ENCODE peak calls at places on chromosomes 11 and 22, in seven cellular contexts. G is fibroblast of mammary gland, R is colonic mucosa, O is AG10803, K is right lobe of liver, A is upper lobe of right lung, Z is fibroblast of pulmonary artery. V is an unnamed sample.

GRCh38 chr22:43066844-43067385 is 22.3 kb downstream of the TTLL1 start:
- DNase-seq in G (peak), R (no peak), O (peak), K (no peak), A (no peak), Z (peak), V (peak)

GRCh38 chr22:41739576-41739975 is 40.3 kb downstream of the MEI1 start:
- DNase-seq in G (no peak), R (no peak), O (no peak), K (no peak), A (no peak), Z (no peak), V (no peak)

GRCh38 chr11:130613396-130613795 is 165.0 kb downstream of the ADAMTS15 start:
- DNase-seq in G (no peak), R (no peak), O (no peak), K (no peak), A (no peak), Z (no peak), V (no peak)

GRCh38 chr11:1295591-1295990 is 13.8 kb downstream of the TOLLIP start:
- DNase-seq in G (no peak), R (no peak), O (no peak), K (no peak), A (peak), Z (no peak), V (no peak)

GRCh38 chr22:19974233-19974861 is 32.7 kb upstream of the TXNRD2 start:
- DNase-seq in G (peak), R (peak), O (peak), K (no peak), A (no peak), Z (peak), V (peak)

GRCh38 chr11:76668362-76669155 is 2.0 kb downstream of the LRRC32 start:
- DNase-seq in G (no peak), R (no peak), O (no peak), K (peak), A (peak), Z (no peak), V (no peak)

GRCh38 chr22:37121887-37122591 is 12.5 kb upstream of the TMPRSS6 start:
- DNase-seq in G (peak), R (peak), O (peak), K (no peak), A (peak), Z (peak), V (peak)

GRCh38 chr11:9884601-9885000 is 220.7 kb downstream of the SWAP70 start:
- DNase-seq in G (no peak), R (no peak), O (peak), K (no peak), A (no peak), Z (no peak), V (no peak)

GRCh38 chr11:82865841-82866240 is 34.4 kb downstream of the PRCP start:
- DNase-seq in G (peak), R (no peak), O (peak), K (no peak), A (no peak), Z (no peak), V (no peak)

GRCh38 chr11:61632096-61632495 is 48.1 kb upstream of the DAGLA start:
- DNase-seq in G (no peak), R (no peak), O (no peak), K (no peak), A (no peak), Z (no peak), V (no peak)

GRCh38 chr11:72038491-72038890 is 39.8 kb downstream of the IL18BP start:
- DNase-seq in G (peak), R (peak), O (peak), K (no peak), A (no peak), Z (peak), V (peak)

GRCh38 chr11:60860943-60861342 is 5.2 kb upstream of the PTGDR2 start:
- DNase-seq in G (peak), R (no peak), O (no peak), K (no peak), A (peak), Z (no peak), V (peak)

GRCh38 chr22:44354288-44354687 is 41.5 kb upstream of the SHISAL1 start:
- DNase-seq in G (no peak), R (no peak), O (no peak), K (peak), A (peak), Z (no peak), V (no peak)

GRCh38 chr11:36948445-36949171 is 350.6 kb upstream of the RAG2 start:
- DNase-seq in G (no peak), R (no peak), O (no peak), K (no peak), A (no peak), Z (no peak), V (no peak)

GRCh38 chr22:40345271-40345670 is 1.0 kb upstream of the ADSL start:
- DNase-seq in G (peak), R (no peak), O (peak), K (no peak), A (no peak), Z (peak), V (peak)

GRCh38 chr11:65435981-65436411 is 13.4 kb downstream of the NEAT1 start:
- DNase-seq in G (peak), R (peak), O (peak), K (peak), A (peak), Z (peak), V (peak)

GRCh38 chr22:49893025-49893424 is 25.2 kb downstream of the ALG12 start:
- DNase-seq in G (no peak), R (no peak), O (no peak), K (no peak), A (no peak), Z (no peak), V (no peak)

GRCh38 chr22:36332623-36333331 is 55.0 kb downstream of the MYH9 start:
- DNase-seq in G (peak), R (peak), O (peak), K (no peak), A (no peak), Z (peak), V (peak)

GRCh38 chr22:46079093-46079860 is 71.0 kb upstream of the PPARA start:
- DNase-seq in G (no peak), R (no peak), O (no peak), K (peak), A (peak), Z (no peak), V (no peak)
- H3K4me3 ChIP-seq in G (peak), R (peak), O (peak), K (no peak), A (peak), Z (no peak), V (peak)

DNA sequence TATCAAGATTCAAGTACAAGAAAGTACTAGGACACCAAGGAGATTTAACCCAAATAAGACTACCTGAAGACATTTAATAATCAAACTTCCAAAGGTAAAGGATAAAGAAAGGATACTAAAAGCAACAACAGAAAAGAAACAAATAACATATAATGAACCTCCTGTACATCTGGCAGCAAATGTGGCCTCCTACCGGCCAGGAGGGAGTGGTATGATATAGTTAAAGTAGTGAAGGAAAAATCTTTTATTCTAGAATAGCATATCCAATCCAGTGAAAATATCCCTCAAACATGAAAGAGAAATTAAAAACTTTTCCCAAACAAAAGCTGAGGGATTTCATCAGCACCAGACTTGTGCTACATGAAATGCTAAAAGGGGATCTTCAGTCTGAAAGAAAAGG is 104.7 kb upstream of the GUCY1A2 start:
- DNase-seq in G (no peak), R (no peak), O (no peak), K (no peak), A (no peak), Z (peak), V (no peak)
- TF ChIP-seq CTCF in G (peak), R (no peak), O (no peak), K (no peak), A (no peak), Z (no peak), V (no peak)

DNA sequence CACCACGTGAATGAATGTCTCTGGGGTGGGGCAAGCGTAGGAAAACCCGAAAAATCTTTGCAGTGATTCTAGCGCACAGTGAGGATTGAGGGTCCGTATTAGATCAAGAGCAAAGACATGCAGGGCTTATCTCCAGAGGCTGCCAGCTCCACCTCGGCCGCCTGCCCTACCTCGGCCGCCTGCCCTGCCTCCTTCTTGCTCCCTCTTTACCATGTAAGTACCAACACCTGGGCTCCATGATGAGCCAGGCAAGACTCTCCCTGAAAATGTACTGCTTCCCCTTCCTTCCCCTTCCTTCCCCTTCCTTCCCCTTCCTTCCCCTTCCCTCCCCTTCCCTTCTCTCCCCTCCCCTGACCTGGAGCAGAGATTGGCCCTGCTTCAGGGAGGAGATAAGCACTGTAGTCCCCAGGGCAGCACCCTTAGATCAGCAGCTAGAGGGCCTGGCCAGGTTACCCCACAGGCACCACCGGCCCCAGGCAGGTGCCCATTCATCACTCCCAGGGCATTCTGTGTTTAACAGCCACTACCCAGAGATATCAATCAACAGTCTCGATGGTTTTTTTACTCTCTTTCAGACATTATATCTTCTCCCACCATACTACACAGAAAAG is 25.5 kb upstream of the ADORA2A start:
- DNase-seq in G (no peak), R (no peak), O (no peak), K (no peak), A (no peak), Z (no peak), V (no peak)
- H3K4me3 ChIP-seq in G (no peak), R (peak), O (no peak), K (no peak), A (no peak), Z (no peak), V (no peak)

DNA sequence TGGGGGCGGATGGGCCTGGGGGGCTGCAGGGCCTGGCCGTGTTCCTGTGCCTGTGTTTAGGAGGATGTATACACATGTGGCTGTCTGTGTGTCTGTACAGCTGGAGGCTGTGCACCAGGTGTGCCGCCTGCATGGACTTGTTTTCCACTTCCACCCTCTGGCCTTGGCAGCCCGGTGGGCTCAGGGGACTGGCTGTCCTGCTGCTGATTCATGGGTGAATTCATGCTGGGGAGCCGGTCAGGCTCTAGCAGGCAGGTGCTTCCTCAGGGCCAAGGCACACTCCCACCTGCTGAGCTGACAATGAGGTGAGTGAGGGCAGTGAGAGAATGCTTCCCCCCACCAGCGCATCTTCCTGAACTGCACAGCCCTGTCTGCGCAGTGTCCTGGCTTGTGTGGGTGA is 88.4 kb downstream of the CCDC81 start:
- DNase-seq in G (no peak), R (no peak), O (no peak), K (no peak), A (no peak), Z (no peak), V (no peak)
- TF ChIP-seq CTCF in G (no peak), R (no peak), O (no peak), K (no peak), A (no peak), Z (no peak), V (no peak)

DNA sequence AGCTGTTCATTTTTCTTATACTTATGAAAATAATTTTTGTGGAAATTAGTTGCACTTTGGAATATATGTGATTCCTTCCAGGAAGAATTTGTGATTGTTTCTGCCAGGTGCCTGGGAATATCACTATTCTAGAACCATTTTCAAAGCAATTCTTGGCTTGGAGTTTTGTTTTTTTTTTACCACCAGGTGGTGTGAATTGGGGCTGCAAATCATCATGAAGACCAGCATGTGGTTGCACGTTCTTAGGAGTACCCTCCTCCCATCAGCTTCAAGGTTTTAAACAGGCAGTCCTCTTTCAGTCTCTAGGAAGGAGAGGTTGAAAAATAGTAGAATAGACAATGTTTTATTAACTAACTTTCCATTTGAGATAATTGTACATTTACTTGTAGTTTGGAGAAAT is 25.9 kb downstream of the USP47 start:
- DNase-seq in G (no peak), R (no peak), O (no peak), K (no peak), A (no peak), Z (no peak), V (no peak)
- H3K4me3 ChIP-seq in G (no peak), R (no peak), O (no peak), K (no peak), A (no peak), Z (no peak), V (no peak)

DNA sequence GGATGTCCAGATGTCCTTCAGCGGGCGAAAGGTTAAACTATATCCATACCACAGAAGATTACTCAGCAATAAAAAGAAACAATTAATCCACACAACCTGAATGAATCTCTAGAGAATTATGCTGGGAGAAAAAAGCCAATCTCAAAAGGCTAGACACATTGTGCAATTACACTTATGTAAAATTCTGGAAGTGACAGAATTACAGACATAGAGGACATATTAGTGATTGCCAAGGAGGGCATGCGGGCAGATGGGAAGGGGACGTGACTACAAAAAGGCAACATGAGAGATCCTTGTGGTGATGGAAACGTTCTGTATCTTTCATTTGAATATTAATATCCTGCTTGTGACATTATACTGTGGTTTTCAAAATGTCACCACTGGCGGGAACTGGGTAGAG is 103.5 kb upstream of the BMAL1 start:
- DNase-seq in G (no peak), R (no peak), O (peak), K (no peak), A (no peak), Z (no peak), V (no peak)
- TF ChIP-seq CTCF in G (no peak), R (no peak), O (no peak), K (no peak), A (no peak), Z (no peak), V (no peak)

V was measured in astrocyte of the spinal cord.